ENCODE peak calls at places on chromosomes 2 and 18, in five cellular contexts. R, U, P, A and Z are unnamed samples.

GRCh38 chr2:76684762-76685161 is 837.4 kb downstream of the LRRTM4 start:
- DNase-seq in A (no peak), P (no peak), R (no peak), U (no peak), Z (no peak)

GRCh38 chr2:62998949-62999348 is 51.7 kb upstream of the OTX1 start:
- DNase-seq in U (no peak), R (no peak), A (no peak), P (no peak), Z (no peak)

GRCh38 chr2:186827862-186828492 is 21.0 kb downstream of the ZSWIM2 start:
- DNase-seq in A (no peak), R (no peak), P (no peak), U (no peak), Z (no peak)

GRCh38 chr2:105426626-105427292 is 27.9 kb upstream of the FHL2 start:
- DNase-seq in R (no peak), U (no peak), A (no peak), P (no peak), Z (no peak)

GRCh38 chr2:214676421-214677089 is 132.9 kb downstream of the BARD1 start:
- DNase-seq in A (no peak), R (no peak), U (no peak), P (no peak), Z (no peak)

GRCh38 chr2:113056501-113056900 is 2.5 kb upstream of the IL36RN start:
- DNase-seq in U (no peak), A (no peak), R (no peak), P (no peak), Z (no peak)

GRCh38 chr18:25457196-25457595 is 105.2 kb upstream of the ZNF521 start:
- DNase-seq in R (no peak), A (no peak), U (no peak), P (no peak), Z (no peak)

GRCh38 chr2:209577376-209578357 is 153.8 kb downstream of the MAP2 start:
- DNase-seq in P (peak), A (peak), R (no peak), U (no peak), Z (no peak)

GRCh38 chr2:12326449-12327190 is 390.1 kb upstream of the TRIB2 start:
- DNase-seq in R (no peak), P (peak), U (no peak), A (no peak), Z (no peak)

GRCh38 chr2:150482111-150482510 is 5.4 kb downstream of the RND3 start:
- DNase-seq in R (no peak), P (no peak), U (no peak), A (no peak), Z (no peak)

GRCh38 chr18:13261658-13262357 is 43.2 kb downstream of the LDLRAD4 start:
- DNase-seq in P (peak), A (no peak), R (no peak), U (no peak), Z (no peak)

GRCh38 chr2:140257692-140258300 is 1477.6 kb upstream of the NXPH2 start:
- DNase-seq in U (no peak), P (no peak), R (no peak), A (no peak), Z (no peak)

GRCh38 chr2:134154269-134154668 is 99.6 kb upstream of the MGAT5 start:
- DNase-seq in P (no peak), U (no peak), A (peak), R (no peak), Z (no peak)

GRCh38 chr2:221451836-221452774 is 120.0 kb downstream of the EPHA4 start:
- DNase-seq in P (no peak), A (no peak), R (no peak), U (no peak), Z (no peak)

GRCh38 chr18:23225518-23225917 is 90.2 kb downstream of the CABLES1 start:
- DNase-seq in P (no peak), A (no peak), U (no peak), R (no peak), Z (no peak)

GRCh38 chr18:49359732-49360444 is 100.6 kb downstream of the DYM start:
- DNase-seq in A (peak), R (no peak), U (no peak), P (peak), Z (no peak)

GRCh38 chr2:36450466-36451196 is 95.1 kb downstream of the CRIM1 start:
- DNase-seq in R (no peak), U (no peak), A (no peak), P (no peak), Z (no peak)

GRCh38 chr2:231709636-231709980 is 1.3 kb downstream of the PTMA start:
- DNase-seq in P (no peak), U (no peak), R (peak), A (no peak), Z (no peak)

GRCh38 chr2:241695676-241696075 is 6.2 kb upstream of the ING5 start:
- DNase-seq in P (no peak), R (no peak), A (no peak), U (no peak), Z (no peak)